ENCODE peak calls at places on chromosomes 7 and 10, in eight cellular contexts. N is OCI-LY7, T is ascending aorta, M is coronary artery, B is colonic mucosa, Y is heart right ventricle, P is ovary, F is A549. C is an unnamed sample.

GRCh38 chr10:48982584-48982983 is 42.9 kb upstream of the LRRC18 start:
- DNase-seq in N (no peak), T (no peak), M (no peak), B (no peak), Y (no peak), P (no peak), F (no peak), C (no peak)

GRCh38 chr7:98879989-98880337 is 1.6 kb downstream of the TRRAP start:
- DNase-seq in N (no peak), T (no peak), M (peak), B (no peak), Y (no peak), P (no peak), F (no peak), C (no peak)

GRCh38 chr7:134669845-134670373 is 23.3 kb downstream of the BPGM start:
- DNase-seq in N (peak), T (no peak), M (no peak), B (peak), Y (no peak), P (peak), F (peak), C (no peak)

GRCh38 chr7:117612637-117613036 is 132.8 kb downstream of the CFTR start:
- DNase-seq in N (no peak), T (no peak), M (no peak), B (no peak), Y (no peak), P (no peak), F (no peak), C (no peak)

GRCh38 chr10:79063661-79064490 is 4.9 kb upstream of the ZMIZ1 start:
- DNase-seq in N (no peak), T (no peak), M (no peak), B (peak), Y (no peak), P (peak), F (no peak), C (no peak)

GRCh38 chr7:99196536-99197288 is 11.2 kb downstream of the KPNA7 start:
- DNase-seq in N (no peak), T (no peak), M (no peak), B (no peak), Y (no peak), P (no peak), F (no peak), C (no peak)

GRCh38 chr10:11227103-11227502 is 209.4 kb downstream of the CELF2 start:
- DNase-seq in N (no peak), T (no peak), M (no peak), B (no peak), Y (no peak), P (no peak), F (no peak), C (no peak)

GRCh38 chr10:122280977-122281376 is 9.9 kb downstream of the BTBD16 start:
- DNase-seq in N (no peak), T (no peak), M (peak), B (no peak), Y (no peak), P (no peak), F (no peak), C (no peak)

GRCh38 chr10:79316671-79317431 is 30.4 kb upstream of the PPIF start:
- DNase-seq in N (peak), T (no peak), M (no peak), B (no peak), Y (no peak), P (no peak), F (no peak), C (no peak)

GRCh38 chr7:106276513-106276912 is 8.3 kb downstream of the NAMPT start:
- DNase-seq in N (no peak), T (no peak), M (no peak), B (no peak), Y (no peak), P (no peak), F (no peak), C (no peak)
- H3K27ac ChIP-seq in N (no peak), T (no peak), M (no peak), B (no peak), Y (no peak), P (no peak), F (no peak), C (no peak)

GRCh38 chr7:1502845-1503244 is 1.3 kb downstream of the INTS1 start:
- DNase-seq in N (no peak), T (no peak), M (no peak), B (no peak), Y (no peak), P (no peak), F (no peak), C (no peak)

GRCh38 chr7:1508277-1508758 is 4.1 kb upstream of the INTS1 start:
- DNase-seq in N (peak), T (no peak), M (no peak), B (no peak), Y (no peak), P (no peak), F (no peak), C (no peak)

GRCh38 chr7:1503390-1503789 is 799 bp downstream of the INTS1 start:
- DNase-seq in N (no peak), T (no peak), M (no peak), B (no peak), Y (no peak), P (peak), F (no peak), C (no peak)

GRCh38 chr7:1503816-1504775 is at the start of gene INTS1:
- DNase-seq in N (peak), T (peak), M (peak), B (peak), Y (peak), P (peak), F (peak), C (peak)

GRCh38 chr7:1505731-1506550 is 1.8 kb upstream of the INTS1 start:
- DNase-seq in N (peak), T (no peak), M (no peak), B (peak), Y (no peak), P (no peak), F (no peak), C (no peak)
- H3K27ac ChIP-seq in N (peak), T (no peak), M (no peak), B (no peak), Y (no peak), P (no peak), F (peak), C (no peak)

GRCh38 chr10:50439187-50439586 is 184.6 kb downstream of the SGMS1 start:
- DNase-seq in N (no peak), T (no peak), M (no peak), B (no peak), Y (no peak), P (no peak), F (no peak), C (no peak)

GRCh38 chr10:50437248-50437647 is 185.9 kb upstream of the ASAH2 start:
- DNase-seq in N (no peak), T (no peak), M (no peak), B (no peak), Y (no peak), P (no peak), F (no peak), C (no peak)

GRCh38 chr10:50439806-50440205 is 183.9 kb downstream of the SGMS1 start:
- DNase-seq in N (no peak), T (no peak), M (no peak), B (no peak), Y (no peak), P (no peak), F (no peak), C (no peak)

GRCh38 chr10:50438049-50438936 is 185.5 kb downstream of the SGMS1 start:
- DNase-seq in N (no peak), T (no peak), M (no peak), B (no peak), Y (no peak), P (no peak), F (no peak), C (no peak)

DNA sequence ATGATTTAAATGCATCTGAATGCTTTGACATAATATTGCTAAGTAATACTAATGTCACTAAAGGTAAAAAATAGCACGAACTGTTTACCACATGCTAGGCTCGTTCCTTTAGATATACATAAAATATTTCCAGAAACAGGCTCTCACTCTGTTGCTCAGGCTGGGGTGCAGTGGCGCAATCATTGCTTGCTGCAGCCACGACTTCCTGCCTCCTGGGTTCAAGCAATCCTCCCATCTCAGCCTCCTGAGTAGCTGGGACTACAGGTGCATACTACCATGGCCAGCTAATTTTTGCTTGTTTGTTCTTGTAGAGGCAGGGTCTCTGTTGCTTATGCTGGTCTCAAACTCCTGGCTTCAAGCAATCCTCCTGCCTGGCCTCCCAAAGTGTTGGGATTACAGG is 183.3 kb downstream of the SGMS1 start:
- DNase-seq in N (no peak), T (no peak), M (no peak), B (no peak), Y (no peak), P (no peak), F (no peak), C (no peak)
- H3K27ac ChIP-seq in N (no peak), T (no peak), M (no peak), B (no peak), Y (no peak), P (no peak), F (no peak), C (no peak)

GRCh38 chr10:16445770-16446469 is 9.1 kb downstream of the PTER start:
- DNase-seq in N (no peak), T (no peak), M (no peak), B (no peak), Y (no peak), P (no peak), F (no peak), C (no peak)

GRCh38 chr10:16441106-16441850 is 4.5 kb downstream of the PTER start:
- DNase-seq in N (no peak), T (no peak), M (no peak), B (no peak), Y (no peak), P (no peak), F (no peak), C (no peak)

GRCh38 chr10:16439294-16439693 is 2.5 kb downstream of the PTER start:
- DNase-seq in N (no peak), T (no peak), M (no peak), B (no peak), Y (no peak), P (no peak), F (no peak), C (no peak)

GRCh38 chr10:16440396-16441105 is 3.7 kb downstream of the PTER start:
- DNase-seq in N (no peak), T (no peak), M (no peak), B (peak), Y (no peak), P (no peak), F (no peak), C (no peak)

DNA sequence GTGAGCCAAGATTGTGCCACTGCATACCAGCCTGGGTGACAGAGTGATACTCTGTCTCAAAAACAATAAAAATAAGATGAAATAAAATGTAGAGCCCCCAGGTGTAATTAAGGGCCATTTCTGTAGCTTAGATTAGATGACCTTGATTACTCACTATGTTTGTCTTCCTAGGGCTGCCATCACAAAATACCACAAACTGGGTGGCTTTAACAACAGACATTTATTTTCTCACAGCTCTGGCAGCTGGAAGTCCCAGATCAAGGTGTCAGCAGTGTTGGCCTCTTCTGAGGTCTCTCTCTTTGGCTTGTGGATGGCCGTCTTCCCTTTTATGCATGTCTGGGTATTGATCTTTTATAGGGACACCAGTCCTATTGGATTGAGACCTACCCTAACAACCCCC is 6.1 kb downstream of the PTER start:
- DNase-seq in N (no peak), T (no peak), M (no peak), B (no peak), Y (no peak), P (no peak), F (no peak), C (no peak)
- H3K27ac ChIP-seq in N (no peak), T (no peak), M (no peak), B (no peak), Y (no peak), P (no peak), F (no peak), C (no peak)

GRCh38 chr7:44911911-44912310 is 26.6 kb upstream of the PURB start:
- DNase-seq in N (no peak), T (no peak), M (no peak), B (no peak), Y (no peak), P (no peak), F (no peak), C (no peak)

GRCh38 chr7:44917465-44917864 is 32.1 kb upstream of the PURB start:
- DNase-seq in N (no peak), T (no peak), M (no peak), B (no peak), Y (no peak), P (no peak), F (no peak), C (no peak)

GRCh38 chr7:44909596-44909995 is 24.3 kb upstream of the PURB start:
- DNase-seq in N (no peak), T (no peak), M (no peak), B (no peak), Y (no peak), P (no peak), F (no peak), C (no peak)

GRCh38 chr7:44914992-44915607 is 29.8 kb upstream of the PURB start:
- DNase-seq in N (no peak), T (no peak), M (no peak), B (no peak), Y (no peak), P (no peak), F (no peak), C (no peak)

GRCh38 chr7:44912775-44913347 is 27.5 kb upstream of the PURB start:
- DNase-seq in N (no peak), T (no peak), M (no peak), B (no peak), Y (no peak), P (no peak), F (no peak), C (no peak)
- H3K27ac ChIP-seq in N (no peak), T (no peak), M (no peak), B (no peak), Y (no peak), P (no peak), F (no peak), C (peak)

DNA sequence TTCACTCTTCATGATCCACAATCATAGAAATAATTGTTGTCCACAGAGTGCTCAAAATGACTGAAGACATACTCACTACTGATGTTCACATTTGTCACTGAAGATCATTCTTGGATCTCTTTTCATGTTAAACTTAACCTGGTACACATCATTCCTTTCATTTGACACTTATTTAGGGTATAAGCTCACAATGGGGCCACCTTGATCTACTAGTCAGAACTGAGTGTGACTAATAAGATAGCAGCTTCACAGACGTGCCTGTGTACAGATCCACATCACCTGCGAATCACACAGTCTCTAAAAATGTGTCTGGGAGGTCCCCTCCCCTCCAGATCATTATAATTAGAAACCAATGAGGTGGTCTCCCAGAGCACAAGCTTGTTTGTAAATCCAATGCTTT is 21.8 kb downstream of the GAD2 start:
- DNase-seq in N (no peak), T (no peak), M (no peak), B (no peak), Y (no peak), P (no peak), F (no peak), C (no peak)
- H3K27ac ChIP-seq in N (no peak), T (no peak), M (no peak), B (no peak), Y (no peak), P (no peak), F (no peak), C (no peak)

GRCh38 chr10:95262763-95263518 is 27.9 kb downstream of the PDLIM1 start:
- DNase-seq in N (no peak), T (no peak), M (no peak), B (no peak), Y (no peak), P (no peak), F (no peak), C (no peak)
- H3K27ac ChIP-seq in N (no peak), T (peak), M (no peak), B (peak), Y (no peak), P (no peak), F (no peak), C (no peak)

DNA sequence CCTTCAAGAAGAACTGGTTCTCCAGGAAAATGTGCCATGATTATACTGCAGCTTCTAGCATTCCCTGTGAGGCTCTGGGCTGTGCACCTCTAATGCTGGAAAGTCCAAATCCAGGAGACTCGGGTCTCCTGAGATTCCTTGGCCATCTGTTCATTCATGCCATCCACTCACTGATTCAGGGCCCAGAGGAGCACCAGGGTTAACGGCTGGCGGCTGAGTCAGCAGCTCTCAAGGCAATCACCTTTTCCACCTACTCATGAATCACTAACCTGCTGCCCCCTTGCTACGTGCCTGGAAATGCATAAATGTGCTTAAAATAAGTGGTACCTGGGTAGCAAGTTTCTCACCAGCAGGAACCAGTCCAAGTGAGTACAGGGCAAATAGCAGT is 132.7 kb downstream of the KCNMA1 start:
- DNase-seq in N (no peak), T (no peak), M (no peak), B (no peak), Y (no peak), P (no peak), F (peak), C (no peak)
- H3K27ac ChIP-seq in N (no peak), T (no peak), M (no peak), B (no peak), Y (no peak), P (no peak), F (peak), C (no peak)

GRCh38 chr7:50663396-50664102 is 98.3 kb upstream of the DDC start:
- DNase-seq in N (no peak), T (no peak), M (no peak), B (no peak), Y (no peak), P (no peak), F (no peak), C (no peak)
- H3K27ac ChIP-seq in N (no peak), T (peak), M (no peak), B (no peak), Y (no peak), P (no peak), F (no peak), C (peak)